ENCODE peak calls at places on chromosomes 16 and 17, in five cellular contexts. E is HCT116; G is stimulated activated CD8-positive, alpha-beta memory T cell treated with anti-CD3 and anti-CD28 coated beads, Interleukin-12 subunit alpha, Interleukin-12 subunit beta, amount 100 ng/mL, for 1 hour; J is NCI-H2171 treated with DMSO at 0.1 percent for 48 hours; U is AML-193. Z is an unnamed sample.

GRCh38 chr17:77882040-77882439 is 76.5 kb upstream of the TNRC6C start:
- DNase-seq in E (no peak), G (no peak), J (no peak), U (no peak), Z (no peak)

GRCh38 chr16:23640669-23640958 is 496 bp downstream of the PALB2 start:
- DNase-seq in E (no peak), G (no peak), J (no peak), U (no peak), Z (no peak)

GRCh38 chr17:3978421-3979275 is 14.4 kb upstream of the ATP2A3 start:
- DNase-seq in E (no peak), G (no peak), J (no peak), U (no peak), Z (no peak)

GRCh38 chr17:6102615-6103014 is 32.4 kb downstream of the WSCD1 start:
- DNase-seq in E (no peak), G (no peak), J (no peak), U (no peak), Z (no peak)

GRCh38 chr17:9905902-9906301 is 831 bp upstream of the RCVRN start:
- DNase-seq in E (peak; percentile 26), G (no peak), J (no peak), U (peak; percentile 7), Z (no peak)

GRCh38 chr16:24499193-24499814 is 40.1 kb upstream of the RBBP6 start:
- DNase-seq in E (peak; percentile 37), G (no peak), J (no peak), U (peak; percentile 14), Z (peak; percentile 12)

GRCh38 chr17:58630883-58631522 is 60.8 kb downstream of the TEX14 start:
- DNase-seq in E (peak; percentile 98), G (peak; percentile 8), J (no peak), U (no peak), Z (no peak)

GRCh38 chr17:73091770-73092517 is 544 bp downstream of the SLC39A11 start:
- DNase-seq in E (no peak), G (no peak), J (no peak), U (peak; percentile 63), Z (peak; percentile 29)

Z was measured in LoVo.